ENCODE peak calls at places on chromosomes 2 and 18, in six cellular contexts. One of them, this sample, is unnamed.
A peak's percentile ranks its signal among the peaks of the same experiment; 100 is the strongest.

GRCh38 chr2:8234757-8235374 is 447.0 kb upstream of the ID2 start:
- DNase-seq in kidney epithelial cell: peak; percentile 71
- DNase-seq in IMR-90: no peak
- DNase-seq in endodermal cell: no peak
- DNase-seq in body of pancreas: no peak
- DNase-seq in neural progenitor cell: no peak
- DNase-seq in this sample: no peak

GRCh38 chr18:7676253-7676873 is 109.2 kb downstream of the PTPRM start:
- DNase-seq in neural progenitor cell: no peak
- DNase-seq in kidney epithelial cell: no peak
- DNase-seq in endodermal cell: no peak
- DNase-seq in IMR-90: no peak
- DNase-seq in body of pancreas: no peak
- DNase-seq in this sample: no peak

GRCh38 chr2:239496700-239497099 is 95.9 kb upstream of the HDAC4 start:
- DNase-seq in kidney epithelial cell: no peak
- DNase-seq in IMR-90: no peak
- DNase-seq in neural progenitor cell: no peak
- DNase-seq in body of pancreas: no peak
- DNase-seq in endodermal cell: no peak
- DNase-seq in this sample: no peak

GRCh38 chr2:111702119-111702808 is 181.7 kb downstream of the ANAPC1 start:
- DNase-seq in neural progenitor cell: peak; percentile 68
- DNase-seq in endodermal cell: peak; percentile 92
- DNase-seq in IMR-90: peak; percentile 58
- DNase-seq in kidney epithelial cell: no peak
- DNase-seq in body of pancreas: peak; percentile 33
- DNase-seq in this sample: peak; percentile 77

GRCh38 chr18:3578621-3579020 is 128.6 kb downstream of the TGIF1 start:
- DNase-seq in neural progenitor cell: no peak
- DNase-seq in endodermal cell: no peak
- DNase-seq in body of pancreas: no peak
- DNase-seq in IMR-90: no peak
- DNase-seq in kidney epithelial cell: no peak
- DNase-seq in this sample: no peak

GRCh38 chr2:230582851-230583283 is 129.8 kb upstream of the CAB39 start:
- DNase-seq in kidney epithelial cell: peak; percentile 1
- DNase-seq in body of pancreas: no peak
- DNase-seq in IMR-90: peak; percentile 21
- DNase-seq in endodermal cell: no peak
- DNase-seq in neural progenitor cell: no peak
- DNase-seq in this sample: no peak

GRCh38 chr2:71892896-71893295 is 254.8 kb downstream of the CYP26B1 start:
- DNase-seq in endodermal cell: peak; percentile 9
- DNase-seq in kidney epithelial cell: no peak
- DNase-seq in body of pancreas: no peak
- DNase-seq in IMR-90: no peak
- DNase-seq in neural progenitor cell: no peak
- DNase-seq in this sample: no peak

GRCh38 chr2:42838133-42838532 is 45.8 kb upstream of the HAAO start:
- DNase-seq in IMR-90: no peak
- DNase-seq in body of pancreas: no peak
- DNase-seq in kidney epithelial cell: no peak
- DNase-seq in endodermal cell: no peak
- DNase-seq in neural progenitor cell: no peak
- DNase-seq in this sample: no peak

DNA sequence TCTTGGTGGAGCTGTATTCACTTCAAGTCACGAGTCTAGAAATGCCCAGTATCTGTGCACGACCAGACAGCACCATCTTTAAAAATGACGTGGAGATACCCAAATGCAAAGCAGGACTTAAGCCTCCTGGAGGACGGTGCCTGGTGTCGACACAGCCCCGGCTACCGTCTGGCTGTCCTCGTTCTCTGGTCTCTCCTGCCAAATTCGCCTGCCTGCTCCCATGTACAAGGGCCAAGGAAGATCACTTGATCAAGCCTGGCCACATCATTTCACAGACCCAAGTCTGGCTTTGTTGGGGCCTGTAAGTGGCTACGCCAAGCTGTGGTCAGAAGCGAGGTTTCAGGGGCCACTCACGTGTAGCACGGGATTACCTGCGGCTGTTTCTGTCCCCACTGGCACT is 9.4 kb downstream of the ODC1 start:
- DNase-seq in endodermal cell: peak; percentile 32
- DNase-seq in neural progenitor cell: no peak
- DNase-seq in IMR-90: no peak
- DNase-seq in kidney epithelial cell: no peak
- DNase-seq in body of pancreas: no peak
- DNase-seq in this sample: no peak
- H3K4me3 ChIP-seq in endodermal cell: no peak overlapping the region
- H3K4me3 ChIP-seq in neural progenitor cell: no peak overlapping the region
- H3K4me3 ChIP-seq in IMR-90: no peak overlapping the region
- H3K4me3 ChIP-seq in kidney epithelial cell: no peak overlapping the region
- H3K4me3 ChIP-seq in body of pancreas: no peak overlapping the region
- H3K4me3 ChIP-seq in this sample: no peak overlapping the region

GRCh38 chr18:23532848-23533247 is 29.5 kb downstream of the RMC1 start:
- DNase-seq in IMR-90: no peak
- DNase-seq in kidney epithelial cell: no peak
- DNase-seq in body of pancreas: no peak
- DNase-seq in neural progenitor cell: no peak
- DNase-seq in endodermal cell: no peak
- DNase-seq in this sample: no peak
- H3K36me3 ChIP-seq in IMR-90: peaks cover 76% of the 10 kb centered on the region
- H3K36me3 ChIP-seq in kidney epithelial cell: peaks cover 9% of the 10 kb centered on the region
- H3K36me3 ChIP-seq in body of pancreas: peaks cover 61% of the 10 kb centered on the region
- H3K36me3 ChIP-seq in neural progenitor cell: no peaks in the 10 kb centered on the region
- H3K36me3 ChIP-seq in endodermal cell: peaks cover 93% of the 10 kb centered on the region
- H3K36me3 ChIP-seq in this sample: peaks cover 61% of the 10 kb centered on the region

DNA sequence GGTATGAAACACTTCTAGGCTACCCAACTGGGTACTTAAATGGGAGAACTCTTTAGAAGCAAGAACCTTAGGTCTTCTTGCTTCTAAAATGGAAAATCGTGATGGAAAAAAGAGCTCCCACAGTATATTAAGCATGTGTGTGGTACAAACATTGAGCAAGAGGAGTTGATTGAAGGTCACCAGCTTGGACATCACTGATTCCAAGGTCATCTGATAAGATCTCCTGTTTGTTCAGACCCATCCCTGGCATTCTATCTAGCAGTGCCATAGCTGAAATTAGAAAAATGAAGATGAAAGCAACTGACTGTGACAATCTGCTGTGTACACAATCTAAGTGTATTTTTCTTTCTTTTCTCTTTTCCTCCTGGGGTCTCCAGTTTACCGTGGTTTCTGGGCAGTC is 35.7 kb downstream of the TMEM182 start:
- DNase-seq in endodermal cell: no peak
- DNase-seq in neural progenitor cell: no peak
- DNase-seq in kidney epithelial cell: no peak
- DNase-seq in IMR-90: no peak
- DNase-seq in body of pancreas: no peak
- DNase-seq in this sample: no peak
- H3K4me3 ChIP-seq in endodermal cell: no peak overlapping the region
- H3K4me3 ChIP-seq in neural progenitor cell: no peak overlapping the region
- H3K4me3 ChIP-seq in kidney epithelial cell: no peak overlapping the region
- H3K4me3 ChIP-seq in IMR-90: no peak overlapping the region
- H3K4me3 ChIP-seq in body of pancreas: no peak overlapping the region
- H3K4me3 ChIP-seq in this sample: no peak overlapping the region

DNA sequence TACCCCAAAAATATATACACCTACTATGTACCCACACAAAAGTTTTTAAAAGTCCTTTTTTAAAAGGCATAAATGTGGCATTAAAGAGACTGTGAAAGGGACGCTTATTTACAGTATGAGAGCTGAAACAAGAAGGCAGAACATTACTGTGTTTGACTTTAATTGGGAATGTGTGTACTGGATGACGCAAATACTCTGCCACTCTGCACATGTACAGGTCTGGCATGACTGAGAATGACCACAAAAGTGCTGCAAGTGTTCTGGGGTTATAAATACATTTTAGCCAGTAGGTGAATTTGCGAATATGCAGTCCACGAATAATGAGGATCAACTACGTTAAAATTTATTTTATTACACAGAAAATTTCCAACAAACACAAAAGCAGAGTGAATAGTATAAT is 11.4 kb downstream of the DARS1 start:
- DNase-seq in endodermal cell: no peak
- DNase-seq in kidney epithelial cell: no peak
- DNase-seq in body of pancreas: no peak
- DNase-seq in IMR-90: no peak
- DNase-seq in neural progenitor cell: no peak
- DNase-seq in this sample: no peak
- H3K36me3 ChIP-seq in endodermal cell: peaks cover 56% of the 10 kb centered on the region
- H3K36me3 ChIP-seq in kidney epithelial cell: no peaks in the 10 kb centered on the region
- H3K36me3 ChIP-seq in body of pancreas: peaks cover 11% of the 10 kb centered on the region
- H3K36me3 ChIP-seq in IMR-90: peaks cover 20% of the 10 kb centered on the region
- H3K36me3 ChIP-seq in neural progenitor cell: peaks cover 41% of the 10 kb centered on the region
- H3K36me3 ChIP-seq in this sample: peaks cover 37% of the 10 kb centered on the region

GRCh38 chr2:176428943-176429469 is 159.8 kb downstream of the MTX2 start:
- DNase-seq in endodermal cell: no peak
- DNase-seq in kidney epithelial cell: no peak
- DNase-seq in neural progenitor cell: no peak
- DNase-seq in IMR-90: no peak
- DNase-seq in body of pancreas: no peak
- DNase-seq in this sample: no peak
- H3K4me3 ChIP-seq in endodermal cell: no peak overlapping the region
- H3K4me3 ChIP-seq in kidney epithelial cell: no peak overlapping the region
- H3K4me3 ChIP-seq in neural progenitor cell: no peak overlapping the region
- H3K4me3 ChIP-seq in IMR-90: no peak overlapping the region
- H3K4me3 ChIP-seq in body of pancreas: no peak overlapping the region
- H3K4me3 ChIP-seq in this sample: no peak overlapping the region

GRCh38 chr2:207475546-207475945 is 54.2 kb upstream of the CREB1 start:
- DNase-seq in kidney epithelial cell: no peak
- DNase-seq in IMR-90: no peak
- DNase-seq in body of pancreas: no peak
- DNase-seq in neural progenitor cell: no peak
- DNase-seq in endodermal cell: no peak
- DNase-seq in this sample: peak; percentile 61
- H3K36me3 ChIP-seq in kidney epithelial cell: no peaks in the 10 kb centered on the region
- H3K36me3 ChIP-seq in IMR-90: no peaks in the 10 kb centered on the region
- H3K36me3 ChIP-seq in body of pancreas: no peaks in the 10 kb centered on the region
- H3K36me3 ChIP-seq in neural progenitor cell: no peaks in the 10 kb centered on the region
- H3K36me3 ChIP-seq in endodermal cell: no peaks in the 10 kb centered on the region
- H3K36me3 ChIP-seq in this sample: no peaks in the 10 kb centered on the region

GRCh38 chr2:208819190-208819589 is 412.6 kb downstream of the PTH2R start:
- DNase-seq in body of pancreas: no peak
- DNase-seq in IMR-90: no peak
- DNase-seq in endodermal cell: no peak
- DNase-seq in kidney epithelial cell: no peak
- DNase-seq in neural progenitor cell: no peak
- DNase-seq in this sample: no peak

DNA sequence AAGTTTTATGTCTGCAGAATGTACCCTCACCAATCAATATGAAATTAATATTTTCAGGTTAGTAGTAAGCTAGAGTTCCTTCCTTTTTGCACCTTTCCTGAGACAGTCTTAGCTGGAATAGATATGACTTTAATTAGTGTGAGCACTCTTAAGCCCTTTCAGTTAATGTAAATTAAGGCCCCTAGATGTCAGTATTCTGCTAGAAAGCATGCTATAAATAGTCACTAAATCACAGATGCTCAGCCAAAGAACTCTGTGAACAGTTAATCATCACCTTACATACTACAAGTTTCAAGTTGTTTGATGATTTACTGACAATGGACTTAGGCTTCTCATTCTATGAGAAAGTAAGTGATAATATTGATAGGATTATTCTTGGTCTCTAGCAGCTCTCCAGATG is 413.7 kb downstream of the PTH2R start:
- DNase-seq in endodermal cell: no peak
- DNase-seq in IMR-90: no peak
- DNase-seq in neural progenitor cell: peak; percentile 46
- DNase-seq in body of pancreas: no peak
- DNase-seq in kidney epithelial cell: peak; percentile 21
- DNase-seq in this sample: peak; percentile 0
- H3K4me3 ChIP-seq in endodermal cell: no peak overlapping the region
- H3K4me3 ChIP-seq in IMR-90: no peak overlapping the region
- H3K4me3 ChIP-seq in neural progenitor cell: no peak overlapping the region
- H3K4me3 ChIP-seq in body of pancreas: no peak overlapping the region
- H3K4me3 ChIP-seq in kidney epithelial cell: no peak overlapping the region
- H3K4me3 ChIP-seq in this sample: no peak overlapping the region

GRCh38 chr2:191213333-191213732 is 31.9 kb upstream of the MYO1B start:
- DNase-seq in endodermal cell: no peak
- DNase-seq in neural progenitor cell: no peak
- DNase-seq in kidney epithelial cell: no peak
- DNase-seq in body of pancreas: no peak
- DNase-seq in IMR-90: no peak
- DNase-seq in this sample: peak; percentile 53

GRCh38 chr2:191215666-191216065 is 29.5 kb upstream of the MYO1B start:
- DNase-seq in body of pancreas: no peak
- DNase-seq in endodermal cell: no peak
- DNase-seq in IMR-90: no peak
- DNase-seq in kidney epithelial cell: no peak
- DNase-seq in neural progenitor cell: no peak
- DNase-seq in this sample: peak; percentile 43

GRCh38 chr2:191209346-191209745 is 35.9 kb upstream of the MYO1B start:
- DNase-seq in IMR-90: peak; percentile 41
- DNase-seq in endodermal cell: no peak
- DNase-seq in kidney epithelial cell: no peak
- DNase-seq in neural progenitor cell: no peak
- DNase-seq in body of pancreas: no peak
- DNase-seq in this sample: no peak

GRCh38 chr2:191215205-191215604 is 30.0 kb upstream of the MYO1B start:
- DNase-seq in body of pancreas: no peak
- DNase-seq in kidney epithelial cell: no peak
- DNase-seq in neural progenitor cell: no peak
- DNase-seq in endodermal cell: no peak
- DNase-seq in IMR-90: no peak
- DNase-seq in this sample: no peak

DNA sequence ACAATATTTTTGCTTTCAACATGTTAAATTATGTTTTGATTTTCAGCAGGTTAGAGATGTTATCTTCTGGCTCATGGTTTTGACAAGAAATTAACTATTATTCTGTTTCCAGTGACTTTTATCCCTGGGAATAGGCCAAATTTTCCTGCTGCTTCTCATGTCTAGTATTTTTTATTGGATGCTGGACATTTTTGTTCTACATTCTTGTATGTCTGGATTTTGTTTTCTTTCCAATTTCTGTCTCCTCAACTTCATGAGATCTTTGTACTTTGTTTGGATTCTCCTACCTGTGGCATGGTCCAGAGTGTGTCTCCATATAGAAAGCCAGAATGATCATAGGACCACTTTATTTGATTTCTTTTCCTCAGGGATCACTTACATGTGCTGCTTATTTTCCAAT is 33.1 kb upstream of the MYO1B start:
- DNase-seq in body of pancreas: no peak
- DNase-seq in IMR-90: no peak
- DNase-seq in kidney epithelial cell: no peak
- DNase-seq in endodermal cell: no peak
- DNase-seq in neural progenitor cell: no peak
- DNase-seq in this sample: no peak
- H3K36me3 ChIP-seq in body of pancreas: no peaks in the 10 kb centered on the region
- H3K36me3 ChIP-seq in IMR-90: no peaks in the 10 kb centered on the region
- H3K36me3 ChIP-seq in kidney epithelial cell: no peaks in the 10 kb centered on the region
- H3K36me3 ChIP-seq in endodermal cell: no peaks in the 10 kb centered on the region
- H3K36me3 ChIP-seq in neural progenitor cell: no peaks in the 10 kb centered on the region
- H3K36me3 ChIP-seq in this sample: no peaks in the 10 kb centered on the region

GRCh38 chr18:59607471-59607870 is 89.8 kb downstream of the CCBE1 start:
- DNase-seq in body of pancreas: no peak
- DNase-seq in IMR-90: no peak
- DNase-seq in kidney epithelial cell: no peak
- DNase-seq in endodermal cell: no peak
- DNase-seq in neural progenitor cell: no peak
- DNase-seq in this sample: no peak
- H3K4me3 ChIP-seq in body of pancreas: no peak overlapping the region
- H3K4me3 ChIP-seq in IMR-90: no peak overlapping the region
- H3K4me3 ChIP-seq in kidney epithelial cell: no peak overlapping the region
- H3K4me3 ChIP-seq in endodermal cell: no peak overlapping the region
- H3K4me3 ChIP-seq in neural progenitor cell: no peak overlapping the region
- H3K4me3 ChIP-seq in this sample: no peak overlapping the region

GRCh38 chr2:215401896-215402379 is 33.9 kb downstream of the FN1 start:
- DNase-seq in IMR-90: peak; percentile 96
- DNase-seq in kidney epithelial cell: peak; percentile 44
- DNase-seq in neural progenitor cell: no peak
- DNase-seq in body of pancreas: no peak
- DNase-seq in endodermal cell: no peak
- DNase-seq in this sample: peak; percentile 82
- H3K36me3 ChIP-seq in IMR-90: peaks cover 57% of the 10 kb centered on the region
- H3K36me3 ChIP-seq in kidney epithelial cell: peaks cover 5% of the 10 kb centered on the region
- H3K36me3 ChIP-seq in neural progenitor cell: no peaks in the 10 kb centered on the region
- H3K36me3 ChIP-seq in body of pancreas: no peaks in the 10 kb centered on the region
- H3K36me3 ChIP-seq in endodermal cell: peaks cover 92% of the 10 kb centered on the region
- H3K36me3 ChIP-seq in this sample: peaks cover 97% of the 10 kb centered on the region

This sample was measured in GM23248.